ENCODE peak calls at places on chromosomes 11 and 22, in ten cellular contexts. O, G, F, N, D, W, J, V, B and C are unnamed samples.

GRCh38 chr22:46472722-46473016 is 64.8 kb downstream of the CELSR1 start:
- DNase-seq in O (no peak), G (no peak), F (no peak), N (no peak), D (no peak), W (no peak), J (no peak), V (no peak), B (no peak), C (no peak)

GRCh38 chr11:38460429-38460828 is 1862.4 kb upstream of the RAG2 start:
- DNase-seq in O (no peak), G (no peak), F (no peak), N (no peak), D (peak; percentile 62), W (no peak), J (no peak), V (no peak), B (peak; percentile 62), C (no peak)

GRCh38 chr11:952406-953385 is 27.0 kb downstream of the AP2A2 start:
- DNase-seq in O (no peak), G (no peak), F (no peak), N (no peak), D (peak; percentile 21), W (peak; percentile 45), J (peak; percentile 86), V (no peak), B (peak; percentile 36), C (no peak)

GRCh38 chr11:2777871-2778629 is 78.3 kb upstream of the KCNQ1OT1 start:
- DNase-seq in O (peak; percentile 86), G (no peak), F (peak; percentile 46), N (no peak), D (no peak), W (no peak), J (peak; percentile 22), V (no peak), B (no peak), C (no peak)

GRCh38 chr22:41925783-41926460 is 684 bp downstream of the TNFRSF13C start:
- DNase-seq in O (peak; percentile 91), G (no peak), F (peak; percentile 95), N (no peak), D (peak; percentile 28), W (peak; percentile 24), J (peak; percentile 82), V (peak; percentile 77), B (peak; percentile 45), C (no peak)

GRCh38 chr22:49491726-49492125 is 335.9 kb downstream of the BRD1 start:
- DNase-seq in O (no peak), G (no peak), F (no peak), N (no peak), D (no peak), W (no peak), J (no peak), V (no peak), B (no peak), C (no peak)

GRCh38 chr11:120710354-120711187 is 199.0 kb downstream of the GRIK4 start:
- DNase-seq in O (no peak), G (peak; percentile 55), F (peak; percentile 55), N (peak; percentile 77), D (peak; percentile 94), W (peak; percentile 82), J (peak; percentile 31), V (no peak), B (peak; percentile 84), C (peak; percentile 55)

GRCh38 chr22:50739894-50740293 is 1.9 kb downstream of the ACR start:
- DNase-seq in O (peak; percentile 74), G (no peak), F (no peak), N (no peak), D (no peak), W (no peak), J (no peak), V (no peak), B (no peak), C (no peak)

GRCh38 chr11:1533342-1533725 is 38.7 kb downstream of the DUSP8 start:
- DNase-seq in O (no peak), G (no peak), F (no peak), N (no peak), D (no peak), W (no peak), J (no peak), V (no peak), B (no peak), C (no peak)

GRCh38 chr11:79413258-79413657 is 27.6 kb downstream of the TENM4 start:
- DNase-seq in O (peak; percentile 92), G (peak; percentile 52), F (no peak), N (peak; percentile 81), D (peak; percentile 93), W (peak; percentile 98), J (peak; percentile 63), V (no peak), B (peak; percentile 85), C (peak; percentile 77)

GRCh38 chr22:32378703-32379272 is 21.1 kb downstream of the RFPL3 start:
- DNase-seq in O (no peak), G (no peak), F (peak; percentile 91), N (no peak), D (peak; percentile 8), W (peak; percentile 3), J (peak; percentile 38), V (no peak), B (peak; percentile 29), C (no peak)

GRCh38 chr11:28715726-28716125 is 607.5 kb downstream of the METTL15 start:
- DNase-seq in O (no peak), G (no peak), F (no peak), N (no peak), D (no peak), W (no peak), J (no peak), V (no peak), B (no peak), C (no peak)

GRCh38 chr11:9160166-9160565 is 68.8 kb upstream of the SCUBE2 start:
- DNase-seq in O (no peak), G (no peak), F (no peak), N (no peak), D (no peak), W (peak; percentile 24), J (no peak), V (no peak), B (peak; percentile 77), C (no peak)

GRCh38 chr11:35714882-35715612 is 52.5 kb downstream of the TRIM44 start:
- DNase-seq in O (no peak), G (peak; percentile 12), F (no peak), N (no peak), D (peak; percentile 37), W (peak; percentile 54), J (no peak), V (no peak), B (peak; percentile 26), C (peak; percentile 31)

GRCh38 chr22:40855960-40856512 is 403 bp downstream of the ST13 start:
- DNase-seq in O (no peak), G (no peak), F (no peak), N (no peak), D (peak; percentile 29), W (peak; percentile 22), J (peak; percentile 51), V (peak; percentile 38), B (peak; percentile 31), C (no peak)

GRCh38 chr22:38989461-38989860 is 7.3 kb downstream of the APOBEC3B start:
- DNase-seq in O (no peak), G (no peak), F (no peak), N (no peak), D (no peak), W (no peak), J (no peak), V (no peak), B (no peak), C (no peak)
- H3K4me3 ChIP-seq in O (no peak overlapping the region), G (no peak overlapping the region), F (no peak overlapping the region), N (no peak overlapping the region), D (no peak overlapping the region), W (no peak overlapping the region), J (no peak overlapping the region), V (no peak overlapping the region), B (no peak overlapping the region), C (no peak overlapping the region)

GRCh38 chr11:34364102-34364501 is 6.3 kb upstream of the ABTB2 start:
- DNase-seq in O (no peak), G (no peak), F (no peak), N (no peak), D (no peak), W (peak; percentile 55), J (no peak), V (no peak), B (no peak), C (no peak)

GRCh38 chr11:34363363-34364084 is 5.7 kb upstream of the ABTB2 start:
- DNase-seq in O (no peak), G (no peak), F (no peak), N (no peak), D (no peak), W (peak; percentile 28), J (no peak), V (no peak), B (no peak), C (no peak)

GRCh38 chr11:34366522-34366921 is 8.7 kb upstream of the ABTB2 start:
- DNase-seq in O (no peak), G (no peak), F (no peak), N (no peak), D (peak; percentile 28), W (peak; percentile 41), J (no peak), V (no peak), B (peak; percentile 53), C (no peak)
- TF ChIP-seq CTCF in O (no peak), G (no peak), F (no peak), N (no peak), D (no peak), W (peak; percentile 46), J (peak; percentile 35), V (no peak), B (no peak), C (peak; percentile 51)

GRCh38 chr11:88508558-88508807 is 170.9 kb upstream of the CTSC start:
- DNase-seq in O (no peak), G (no peak), F (peak; percentile 55), N (no peak), D (no peak), W (no peak), J (no peak), V (no peak), B (no peak), C (no peak)
- H3K4me3 ChIP-seq in O (peak overlapping the region; percentile 3), G (peak overlapping the region; percentile 12), F (peak overlapping the region; percentile 67), N (no peak overlapping the region), D (no peak overlapping the region), W (peak overlapping the region; percentile 43), J (peak overlapping the region; percentile 29), V (peak overlapping the region; percentile 29), B (no peak overlapping the region), C (peak overlapping the region; percentile 35)

GRCh38 chr11:103948331-103948730 is 88.1 kb upstream of the DDI1 start:
- DNase-seq in O (no peak), G (no peak), F (no peak), N (no peak), D (no peak), W (no peak), J (no peak), V (no peak), B (no peak), C (no peak)
- TF ChIP-seq CTCF in O (no peak), G (no peak), F (no peak), N (no peak), D (no peak), W (no peak), J (no peak), V (no peak), B (no peak), C (no peak)